ENCODE peak calls at places on chromosomes 3 and 15, in eight cellular contexts. B is GM20000, J is HEK293T, H is amniotic stem cell, F is NCI-H1694 treated with DMSO at 0.1 percent for 48 hours, Q is left ventricle myocardium superior, R is progenitor cell of endocrine pancreas, L is NCI-H1105. Y is an unnamed sample.

GRCh38 chr3:138942861-138943623 is 3.9 kb downstream of the FOXL2 start:
- DNase-seq in Q (no peak), F (no peak), R (no peak), B (no peak), L (no peak), J (no peak), H (no peak), Y (no peak)

GRCh38 chr15:69265347-69265955 is 33.3 kb upstream of the PAQR5 start:
- DNase-seq in F (peak), R (no peak), Q (no peak), H (no peak), L (peak), J (peak), B (no peak), Y (no peak)

GRCh38 chr15:64211696-64212095 is 48.9 kb upstream of the PPIB start:
- DNase-seq in F (no peak), H (no peak), J (no peak), L (no peak), Q (no peak), R (no peak), B (no peak), Y (no peak)

GRCh38 chr3:183555541-183556081 is at the start of gene KLHL6:
- DNase-seq in B (peak), Q (peak), L (no peak), F (no peak), H (no peak), J (no peak), R (no peak), Y (no peak)

GRCh38 chr15:91561371-91562100 is 292.0 kb upstream of the SLCO3A1 start:
- DNase-seq in B (no peak), R (no peak), J (no peak), L (no peak), F (no peak), H (no peak), Q (no peak), Y (no peak)

GRCh38 chr3:123788706-123789105 is 95.4 kb downstream of the MYLK start:
- DNase-seq in J (no peak), Q (no peak), L (no peak), F (no peak), B (no peak), H (no peak), R (no peak), Y (no peak)

GRCh38 chr15:39580117-39580629 is 706 bp upstream of the THBS1 start:
- DNase-seq in L (peak), H (peak), B (peak), F (peak), R (peak), J (peak), Q (peak), Y (peak)

GRCh38 chr3:71304684-71305083 is 278.8 kb downstream of the FOXP1 start:
- DNase-seq in Q (no peak), F (no peak), J (no peak), B (no peak), R (no peak), H (no peak), L (no peak), Y (peak)

GRCh38 chr15:48865387-48866079 is 12.4 kb upstream of the EID1 start:
- DNase-seq in J (no peak), B (no peak), R (no peak), Q (no peak), F (no peak), H (no peak), L (no peak), Y (peak)

GRCh38 chr3:38315488-38316230 is 30.9 kb upstream of the XYLB start:
- DNase-seq in H (no peak), R (no peak), L (no peak), F (no peak), Q (no peak), B (no peak), J (no peak), Y (no peak)

GRCh38 chr3:127970966-127971592 is 56.0 kb downstream of the KBTBD12 start:
- DNase-seq in R (no peak), B (peak), J (peak), H (no peak), F (peak), Q (no peak), L (peak), Y (peak)

GRCh38 chr3:53705774-53706173 is 140.4 kb downstream of the CHDH start:
- DNase-seq in R (no peak), H (no peak), L (no peak), B (no peak), F (no peak), J (no peak), Q (no peak), Y (no peak)

GRCh38 chr3:124745092-124745491 is 14.8 kb downstream of the UMPS start:
- DNase-seq in F (no peak), L (no peak), J (no peak), Q (no peak), H (no peak), B (no peak), R (no peak), Y (no peak)

GRCh38 chr15:59313703-59314332 is 58.9 kb downstream of the MYO1E start:
- DNase-seq in H (no peak), B (peak), L (peak), F (no peak), J (peak), R (no peak), Q (peak), Y (no peak)

GRCh38 chr15:65382146-65382491 is 4.3 kb upstream of the IGDCC3 start:
- DNase-seq in Q (no peak), L (no peak), R (no peak), J (no peak), H (no peak), F (no peak), B (no peak), Y (no peak)

GRCh38 chr3:192564611-192565010 is 162.7 kb downstream of the FGF12 start:
- DNase-seq in H (no peak), R (no peak), F (no peak), L (no peak), J (no peak), Q (no peak), B (no peak), Y (no peak)

GRCh38 chr15:89034305-89034704 is 54.0 kb upstream of the ABHD2 start:
- DNase-seq in L (no peak), F (no peak), B (no peak), R (no peak), H (no peak), Q (no peak), J (no peak), Y (no peak)

GRCh38 chr3:14946749-14947104 is 656 bp upstream of the NR2C2 start:
- DNase-seq in L (no peak), F (no peak), B (no peak), Q (no peak), R (no peak), H (no peak), J (no peak), Y (no peak)

GRCh38 chr15:74604983-74605809 is 10.4 kb upstream of the CLK3 start:
- DNase-seq in J (no peak), Q (no peak), F (no peak), H (no peak), B (no peak), R (no peak), L (no peak), Y (no peak)

GRCh38 chr15:87874896-87875661 is 381.5 kb downstream of the NTRK3 start:
- DNase-seq in L (no peak), J (no peak), H (no peak), F (no peak), R (no peak), B (no peak), Q (peak), Y (no peak)

GRCh38 chr3:143119974-143120715 is 574 bp downstream of the CHST2 start:
- DNase-seq in L (peak), J (peak), H (no peak), F (peak), R (peak), Q (peak), B (peak), Y (no peak)

GRCh38 chr3:9715127-9715526 is 11.5 kb downstream of the CPNE9 start:
- DNase-seq in H (no peak), R (no peak), F (no peak), L (no peak), B (no peak), J (no peak), Q (no peak), Y (no peak)

GRCh38 chr15:68275165-68275746 is 2.3 kb upstream of the FEM1B start:
- DNase-seq in Q (no peak), H (no peak), F (no peak), B (no peak), R (no peak), J (no peak), L (no peak), Y (no peak)

GRCh38 chr3:16359331-16359730 is 94.3 kb downstream of the OXNAD1 start:
- DNase-seq in B (no peak), R (no peak), Q (no peak), F (no peak), H (no peak), J (no peak), L (no peak), Y (no peak)

GRCh38 chr15:92399271-92399670 is 5.6 kb downstream of the ST8SIA2 start:
- DNase-seq in F (no peak), L (no peak), J (no peak), R (no peak), B (no peak), Q (no peak), H (no peak), Y (no peak)

GRCh38 chr3:13277860-13278531 is 142.1 kb downstream of the NUP210 start:
- DNase-seq in H (peak), B (no peak), Q (no peak), F (no peak), J (no peak), L (no peak), R (no peak), Y (no peak)

GRCh38 chr3:59265566-59265965 is 215.7 kb upstream of the CFAP20DC start:
- DNase-seq in L (no peak), F (no peak), B (no peak), J (no peak), R (no peak), Q (no peak), H (no peak), Y (no peak)